ENCODE peak calls at places on chromosomes 5 and 9, in nine cellular contexts. S is psoas muscle; P is stimulated activated CD8-positive, alpha-beta memory T cell treated with anti-CD3 and anti-CD28 coated beads, Interleukin-7, amount 100 ng/mL, for 24 hours; O is AG04449; G is omental fat pad; W is SW480; H is glutamatergic neuron; B is T-helper 17 cell; T is ACHN. E is an unnamed sample.

GRCh38 chr5:167063788-167064187 is 1227.7 kb upstream of the WWC1 start:
- DNase-seq in S (no peak), P (no peak), O (no peak), G (no peak), W (no peak), H (no peak), B (no peak), T (no peak), E (no peak)

GRCh38 chr9:84761137-84761808 is 91.7 kb downstream of the NTRK2 start:
- DNase-seq in S (no peak), P (no peak), O (no peak), G (no peak), W (no peak), H (no peak), B (no peak), T (no peak), E (no peak)

GRCh38 chr9:219670-220365 is 5.2 kb downstream of the DOCK8 start:
- DNase-seq in S (no peak), P (no peak), O (no peak), G (no peak), W (no peak), H (no peak), B (no peak), T (no peak), E (no peak)

GRCh38 chr5:77356740-77357139 is 135.4 kb downstream of the WDR41 start:
- DNase-seq in S (no peak), P (no peak), O (peak; percentile 31), G (no peak), W (peak; percentile 54), H (no peak), B (no peak), T (no peak), E (no peak)

GRCh38 chr5:172453986-172454354 is 355 bp downstream of the SH3PXD2B start:
- DNase-seq in S (peak; percentile 63), P (no peak), O (no peak), G (no peak), W (no peak), H (peak; percentile 72), B (no peak), T (peak; percentile 12), E (no peak)

GRCh38 chr9:70566743-70567142 is 152.3 kb upstream of the KLF9 start:
- DNase-seq in S (no peak), P (no peak), O (no peak), G (no peak), W (no peak), H (no peak), B (no peak), T (no peak), E (no peak)

GRCh38 chr9:115680226-115680625 is 473.4 kb upstream of the PAPPA start:
- DNase-seq in S (no peak), P (no peak), O (no peak), G (no peak), W (no peak), H (no peak), B (no peak), T (no peak), E (no peak)

GRCh38 chr5:18043344-18043743 is 409.1 kb downstream of the TAF11L14 start:
- DNase-seq in S (no peak), P (no peak), O (no peak), G (no peak), W (peak; percentile 17), H (no peak), B (no peak), T (no peak), E (no peak)

GRCh38 chr9:127853312-127854168 is 918 bp downstream of the ENG start:
- DNase-seq in S (no peak), P (no peak), O (no peak), G (no peak), W (no peak), H (no peak), B (no peak), T (no peak), E (no peak)

GRCh38 chr5:59079622-59080620 is 497.0 kb downstream of the RAB3C start:
- DNase-seq in S (no peak), P (no peak), O (peak; percentile 96), G (no peak), W (peak; percentile 65), H (no peak), B (no peak), T (peak; percentile 80), E (no peak)

GRCh38 chr9:77215874-77216273 is 38.5 kb downstream of the VPS13A start:
- DNase-seq in S (no peak), P (no peak), O (no peak), G (no peak), W (peak; percentile 26), H (no peak), B (no peak), T (peak; percentile 37), E (no peak)

GRCh38 chr9:15282567-15282966 is 24.4 kb downstream of the TTC39B start:
- DNase-seq in S (no peak), P (no peak), O (no peak), G (no peak), W (no peak), H (no peak), B (no peak), T (no peak), E (no peak)

GRCh38 chr5:5331838-5332237 is 90.6 kb upstream of the ICE1 start:
- DNase-seq in S (no peak), P (no peak), O (no peak), G (no peak), W (no peak), H (no peak), B (no peak), T (peak; percentile 4), E (no peak)

GRCh38 chr9:101354143-101354764 is 30.6 kb downstream of the BAAT start:
- DNase-seq in S (no peak), P (no peak), O (no peak), G (no peak), W (peak; percentile 73), H (no peak), B (no peak), T (peak; percentile 27), E (no peak)

GRCh38 chr5:136016945-136017530 is 11.8 kb upstream of the TGFBI start:
- DNase-seq in S (no peak), P (no peak), O (no peak), G (peak; percentile 71), W (peak; percentile 88), H (no peak), B (no peak), T (peak; percentile 97), E (no peak)

GRCh38 chr5:74026310-74026709 is 400.3 kb downstream of the ARHGEF28 start:
- DNase-seq in S (no peak), P (no peak), O (no peak), G (no peak), W (no peak), H (no peak), B (no peak), T (no peak), E (no peak)

GRCh38 chr9:107992269-107992668 is 502.7 kb upstream of the KLF4 start:
- DNase-seq in S (no peak), P (no peak), O (no peak), G (no peak), W (no peak), H (no peak), B (no peak), T (no peak), E (no peak)

E was measured in T-helper 1 cell.